ENCODE peak calls at places on chromosomes 4 and X, in five cellular contexts. V, D, Y, T and H are unnamed samples.

GRCh38 chr4:113981591-113981990 is 2.1 kb upstream of the ARSJ start:
- DNase-seq in T (no peak), V (no peak), D (no peak), Y (no peak), H (no peak)

GRCh38 chr4:175542787-175543186 is 269.3 kb downstream of the GPM6A start:
- DNase-seq in D (no peak), V (no peak), Y (no peak), T (no peak), H (no peak)

GRCh38 chr4:74675673-74676279 is 118.5 kb downstream of the BTC start:
- DNase-seq in T (peak), V (peak), Y (no peak), D (no peak), H (peak)

GRCh38 chr4:138609943-138610350 is 367.8 kb upstream of the SLC7A11 start:
- DNase-seq in T (no peak), Y (no peak), V (peak), D (no peak), H (peak)

GRCh38 chr4:2812600-2812932 is 19.7 kb downstream of the SH3BP2 start:
- DNase-seq in D (no peak), V (no peak), T (no peak), Y (no peak), H (no peak)

GRCh38 chr4:127917151-127917550 is 36.5 kb downstream of the PLK4 start:
- DNase-seq in T (no peak), D (no peak), V (no peak), Y (no peak), H (no peak)

GRCh38 chr4:25860586-25861421 is 2.0 kb downstream of the SEL1L3 start:
- DNase-seq in D (no peak), Y (no peak), V (no peak), T (no peak), H (no peak)

GRCh38 chrX:916235-916609 is 285.6 kb downstream of the SHOX start:
- DNase-seq in Y (no peak), T (no peak), D (no peak), V (no peak), H (no peak)

GRCh38 chrX:12899506-12899905 is 6.9 kb upstream of the TLR8 start:
- DNase-seq in V (no peak), D (no peak), T (no peak), Y (no peak), H (no peak)

GRCh38 chrX:23901805-23902204 is 5.9 kb downstream of the APOO start:
- DNase-seq in V (peak), D (no peak), T (peak), Y (peak), H (no peak)

GRCh38 chrX:46576458-46576857 is 2.9 kb downstream of the CHST7 start:
- DNase-seq in V (no peak), Y (no peak), T (no peak), D (no peak), H (no peak)

GRCh38 chr4:140533951-140534480 is 10.0 kb downstream of the ELMOD2 start:
- DNase-seq in D (no peak), T (no peak), V (no peak), Y (no peak), H (no peak)

GRCh38 chrX:20418379-20418778 is 151.7 kb upstream of the RPS6KA3 start:
- DNase-seq in T (no peak), Y (no peak), V (no peak), D (no peak), H (no peak)

GRCh38 chr4:37687175-37687525 is 974 bp upstream of the RELL1 start:
- DNase-seq in D (no peak), V (no peak), T (no peak), Y (no peak), H (no peak)

GRCh38 chr4:11428701-11429571 is at the start of gene HS3ST1:
- DNase-seq in T (peak), D (peak), V (peak), Y (peak), H (no peak)

GRCh38 chrX:47179221-47179927 is 14.3 kb upstream of the UBA1 start:
- DNase-seq in T (no peak), V (peak), D (peak), Y (peak), H (no peak)

GRCh38 chr4:51858605-51859211 is 15.8 kb downstream of the DCUN1D4 start:
- DNase-seq in Y (no peak), T (no peak), D (no peak), V (no peak), H (no peak)

GRCh38 chr4:41281038-41281634 is 24.4 kb downstream of the UCHL1 start:
- DNase-seq in Y (peak), D (no peak), V (peak), T (peak), H (peak)

GRCh38 chr4:185921583-185922555 is 109.9 kb upstream of the SORBS2 start:
- DNase-seq in D (no peak), Y (no peak), V (no peak), T (no peak), H (no peak)

GRCh38 chr4:56128231-56128630 is 179.5 kb downstream of the CEP135 start:
- DNase-seq in Y (no peak), T (no peak), V (no peak), D (no peak), H (no peak)

GRCh38 chrX:136271300-136271699 is 20.1 kb upstream of the MAP7D3 start:
- DNase-seq in V (no peak), D (no peak), T (no peak), Y (no peak), H (no peak)

GRCh38 chr4:116926631-116927295 is 158.6 kb downstream of the TRAM1L1 start:
- DNase-seq in T (no peak), Y (peak), V (no peak), D (no peak), H (no peak)

GRCh38 chr4:107721436-107722090 is 1.5 kb upstream of the PAPSS1 start:
- DNase-seq in T (no peak), Y (peak), D (no peak), V (no peak), H (no peak)

GRCh38 chr4:120399846-120400245 is 333.2 kb upstream of the MAD2L1 start:
- DNase-seq in D (no peak), V (no peak), Y (no peak), T (no peak), H (no peak)

GRCh38 chr4:81504685-81505598 is 33.2 kb upstream of the RASGEF1B start:
- DNase-seq in V (peak), Y (no peak), T (no peak), D (peak), H (no peak)
- H3K4me3 ChIP-seq in V (peak), Y (no peak), T (no peak), D (no peak), H (no peak)

DNA sequence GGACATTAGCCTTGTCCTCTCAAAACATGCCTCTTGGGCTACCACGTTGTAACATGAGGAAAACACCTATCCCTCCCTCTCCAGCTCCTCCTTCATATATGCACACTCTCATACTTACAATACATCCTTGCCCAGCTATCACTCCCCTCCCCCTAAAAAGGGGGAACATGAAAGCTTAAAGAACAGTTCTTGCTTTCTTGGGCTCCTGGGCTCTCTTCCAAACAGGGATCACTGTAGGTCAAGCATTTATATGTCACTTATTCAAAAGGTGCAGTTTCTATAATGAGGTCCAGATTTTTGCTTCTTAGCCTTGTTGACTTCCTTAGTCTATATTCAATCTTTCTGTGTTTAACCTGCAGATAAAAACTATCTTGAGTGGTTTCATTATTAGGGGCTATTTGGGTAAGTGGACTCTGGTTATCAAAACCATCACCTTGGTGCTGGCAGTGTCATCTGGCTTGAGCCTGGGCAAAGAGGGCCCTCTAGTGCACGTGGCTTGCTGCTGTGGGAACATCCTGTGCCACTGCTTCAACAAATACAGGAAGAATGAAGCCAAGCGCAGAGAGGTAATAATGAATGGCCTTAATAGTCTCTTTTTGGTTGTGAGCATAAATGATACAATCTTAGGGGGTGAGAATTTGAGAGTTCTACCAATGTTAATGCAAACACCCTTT is 119.4 kb downstream of the AKAP4 start:
- DNase-seq in Y (peak), D (peak), T (peak), V (peak), H (no peak)
- TF ChIP-seq CTCF in Y (peak), D (no peak), T (no peak), V (peak), H (peak)

GRCh38 chr4:151646322-151646721 is 114.5 kb downstream of the GATB start:
- DNase-seq in T (no peak), D (no peak), V (no peak), Y (peak), H (no peak)

GRCh38 chr4:151653548-151653918 is 107.3 kb downstream of the GATB start:
- DNase-seq in Y (no peak), V (no peak), T (no peak), D (no peak), H (no peak)

GRCh38 chr4:151652841-151653547 is 107.8 kb downstream of the GATB start:
- DNase-seq in Y (no peak), D (no peak), T (no peak), V (no peak), H (peak)

GRCh38 chr4:151649461-151649860 is 111.3 kb downstream of the GATB start:
- DNase-seq in D (no peak), T (no peak), V (no peak), Y (no peak), H (no peak)

GRCh38 chr4:151651496-151651895 is 109.3 kb downstream of the GATB start:
- DNase-seq in Y (no peak), T (no peak), V (no peak), D (no peak), H (no peak)
- H3K4me3 ChIP-seq in Y (no peak), T (no peak), V (no peak), D (no peak), H (no peak)

DNA sequence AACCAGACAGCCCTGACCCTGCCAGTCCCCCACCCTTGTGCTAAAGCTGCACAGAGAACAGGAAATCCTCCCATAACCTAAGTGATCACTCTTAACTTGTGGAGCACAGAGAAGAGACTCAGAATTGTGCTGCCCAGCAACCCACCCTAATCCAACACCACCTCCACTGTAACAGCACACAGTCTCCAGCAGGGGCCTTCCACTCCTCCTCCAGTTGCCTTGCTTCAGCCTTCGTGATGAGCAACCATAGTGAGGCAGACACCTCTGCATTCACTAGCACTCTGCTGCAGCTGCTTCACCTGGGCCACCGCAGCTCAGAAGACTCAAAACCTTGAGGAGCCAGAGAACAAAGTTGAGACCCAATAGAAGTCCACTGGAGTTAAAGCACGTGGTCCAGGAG is 7.9 kb upstream of the UGT2B4 start:
- DNase-seq in Y (peak), T (no peak), V (no peak), D (no peak), H (no peak)
- TF ChIP-seq CTCF in Y (peak), T (no peak), V (no peak), D (no peak), H (no peak)

GRCh38 chrX:124348152-124348551 is 1.8 kb downstream of the SH2D1A start:
- DNase-seq in V (no peak), D (no peak), Y (no peak), T (no peak), H (no peak)
- H3K4me3 ChIP-seq in V (no peak), D (no peak), Y (no peak), T (no peak), H (no peak)